ENCODE peak calls at places on chromosomes 11 and 22, in nine cellular contexts. D is cardiac fibroblast, N is AG04450, X is body of pancreas, M is AG10803, W is astrocyte of the spinal cord, B is tibial artery, Z is cardiac muscle cell, F is HL-60. A is an unnamed sample.

GRCh38 chr11:2802389-2803185 is 83.0 kb downstream of the CDKN1C start:
- DNase-seq in B (peak), Z (no peak), N (no peak), F (no peak), D (no peak), W (no peak), X (peak), M (no peak), A (no peak)

GRCh38 chr22:21937041-21937820 is 15.4 kb downstream of the PPM1F start:
- DNase-seq in M (peak), X (peak), Z (no peak), B (peak), F (peak), D (peak), W (no peak), N (no peak), A (no peak)

GRCh38 chr11:26201411-26201810 is 130.5 kb upstream of the ANO3 start:
- DNase-seq in N (peak), M (peak), W (peak), Z (no peak), X (no peak), F (no peak), D (peak), B (no peak), A (no peak)

GRCh38 chr11:13140873-13141655 is 131.9 kb downstream of the RASSF10 start:
- DNase-seq in N (no peak), B (no peak), F (no peak), X (peak), W (peak), Z (no peak), D (no peak), M (no peak), A (no peak)

GRCh38 chr22:31857247-31857646 is 87.1 kb upstream of the YWHAH start:
- DNase-seq in M (no peak), X (peak), F (no peak), W (no peak), N (no peak), B (no peak), D (no peak), Z (peak), A (no peak)

GRCh38 chr22:24578355-24579241 is 14.3 kb downstream of the LRRC75B start:
- DNase-seq in Z (no peak), W (no peak), B (no peak), F (no peak), M (peak), N (no peak), D (no peak), X (no peak), A (no peak)

GRCh38 chr22:32120603-32121002 is 38.5 kb downstream of the C22orf42 start:
- DNase-seq in D (no peak), X (no peak), Z (no peak), B (no peak), N (no peak), W (no peak), F (no peak), M (no peak), A (no peak)

GRCh38 chr11:93477684-93478234 is 65.4 kb downstream of the SMCO4 start:
- DNase-seq in F (no peak), X (no peak), W (peak), N (no peak), B (no peak), M (no peak), Z (no peak), D (no peak), A (peak)

GRCh38 chr11:64987998-64988854 is 8.5 kb downstream of the BATF2 start:
- DNase-seq in Z (no peak), W (no peak), N (no peak), X (no peak), D (no peak), M (no peak), F (no peak), B (no peak), A (no peak)

GRCh38 chr11:134661660-134662059 is 249.6 kb upstream of the B3GAT1 start:
- DNase-seq in N (no peak), M (no peak), F (no peak), W (no peak), Z (no peak), X (no peak), B (peak), D (no peak), A (no peak)

GRCh38 chr22:38872831-38873248 is 824 bp upstream of the CBX6 start:
- DNase-seq in Z (peak), D (no peak), M (peak), B (peak), X (peak), W (peak), F (no peak), N (no peak), A (no peak)

GRCh38 chr22:46626911-46627805 is 7.0 kb downstream of the GRAMD4 start:
- DNase-seq in X (no peak), N (no peak), D (no peak), Z (no peak), M (no peak), B (peak), W (no peak), F (no peak), A (no peak)

GRCh38 chr11:6606471-6607189 is 3.1 kb downstream of the ILK start:
- DNase-seq in N (peak), W (peak), Z (peak), X (peak), F (no peak), D (peak), M (peak), B (peak), A (peak)

GRCh38 chr11:102449651-102450570 is 2.7 kb downstream of the TMEM123 start:
- DNase-seq in F (no peak), W (no peak), Z (no peak), B (no peak), M (no peak), D (no peak), X (no peak), N (no peak), A (no peak)

GRCh38 chr22:33565580-33565995 is 354.7 kb downstream of the LARGE1 start:
- DNase-seq in Z (peak), W (no peak), D (no peak), N (no peak), F (no peak), B (no peak), X (no peak), M (no peak), A (no peak)

GRCh38 chr11:96264364-96264763 is 78.6 kb downstream of the MAML2 start:
- DNase-seq in N (no peak), D (no peak), X (no peak), M (no peak), W (no peak), B (no peak), Z (no peak), F (no peak), A (no peak)

GRCh38 chr11:28526406-28526751 is 418.2 kb downstream of the METTL15 start:
- DNase-seq in D (peak), M (peak), B (no peak), Z (no peak), F (no peak), N (no peak), X (no peak), W (no peak), A (no peak)

GRCh38 chr22:39446239-39446721 is 10.5 kb upstream of the MGAT3 start:
- DNase-seq in X (no peak), B (no peak), W (no peak), F (no peak), Z (no peak), D (no peak), M (no peak), N (no peak), A (no peak)

GRCh38 chr11:17700991-17701390 is 18.4 kb upstream of the MYOD1 start:
- DNase-seq in X (no peak), D (no peak), Z (no peak), M (no peak), N (no peak), F (no peak), B (no peak), W (no peak), A (no peak)

GRCh38 chr11:12876340-12876739 is 132.8 kb upstream of the RASSF10 start:
- DNase-seq in Z (no peak), F (no peak), B (no peak), M (peak), D (no peak), W (no peak), X (no peak), N (no peak), A (no peak)

GRCh38 chr22:46750861-46751260 is 11.6 kb upstream of the TBC1D22A start:
- DNase-seq in M (no peak), D (no peak), F (no peak), W (no peak), B (no peak), X (no peak), Z (no peak), N (no peak), A (no peak)

GRCh38 chr11:77244277-77245014 is 57.0 kb downstream of the GDPD4 start:
- DNase-seq in Z (no peak), X (no peak), D (peak), F (no peak), M (peak), B (no peak), N (no peak), W (peak), A (peak)

GRCh38 chr11:11982975-11983374 is 25.5 kb downstream of the DKK3 start:
- DNase-seq in N (no peak), B (no peak), M (peak), D (peak), F (no peak), X (no peak), Z (no peak), W (peak), A (no peak)

GRCh38 chr22:46054091-46054877 is 77.3 kb upstream of the WNT7B start:
- DNase-seq in F (no peak), D (peak), W (peak), X (peak), N (no peak), M (peak), B (peak), Z (no peak), A (no peak)

GRCh38 chr11:79439430-79439892 is 1.4 kb downstream of the TENM4 start:
- DNase-seq in M (peak), D (peak), W (peak), F (no peak), N (no peak), B (peak), Z (no peak), X (no peak), A (no peak)

GRCh38 chr22:41078975-41079374 is 13.4 kb upstream of the EP300 start:
- DNase-seq in B (peak), M (no peak), Z (no peak), W (no peak), N (no peak), D (no peak), F (no peak), X (no peak), A (no peak)

GRCh38 chr11:9625728-9626127 is 38.1 kb upstream of the SWAP70 start:
- DNase-seq in B (no peak), X (no peak), F (no peak), N (no peak), W (no peak), M (no peak), D (no peak), Z (no peak), A (no peak)

GRCh38 chr11:124194283-124194682 is 11.1 kb downstream of the OR10D3 start:
- DNase-seq in N (no peak), M (no peak), W (no peak), X (no peak), B (no peak), F (no peak), Z (no peak), D (no peak), A (no peak)
- TF ChIP-seq CTCF in N (no peak), M (no peak), W (no peak), X (no peak), B (no peak), F (no peak), Z (no peak), D (no peak), A (no peak)

GRCh38 chr22:29314537-29315285 is 786 bp downstream of the RASL10A start:
- DNase-seq in W (no peak), F (no peak), B (peak), X (no peak), D (no peak), M (no peak), Z (no peak), N (no peak), A (no peak)
- H3K4me3 ChIP-seq in W (peak), F (no peak), B (peak), X (no peak), D (no peak), M (no peak), Z (peak), N (no peak), A (peak)

GRCh38 chr22:48301421-48301820 is 1526.3 kb downstream of the BRD1 start:
- DNase-seq in X (no peak), D (no peak), M (no peak), W (no peak), B (no peak), F (no peak), N (no peak), Z (no peak), A (no peak)

GRCh38 chr22:48305726-48306235 is 1521.9 kb downstream of the BRD1 start:
- DNase-seq in X (no peak), B (no peak), W (no peak), D (no peak), F (no peak), N (no peak), M (no peak), Z (no peak), A (no peak)

GRCh38 chr22:48301908-48302307 is 1525.8 kb downstream of the BRD1 start:
- DNase-seq in F (no peak), N (no peak), W (no peak), M (no peak), B (no peak), D (no peak), X (no peak), Z (no peak), A (no peak)

GRCh38 chr22:48302657-48303359 is 1524.9 kb downstream of the BRD1 start:
- DNase-seq in Z (no peak), D (no peak), M (no peak), W (no peak), B (no peak), F (no peak), N (no peak), X (no peak), A (no peak)

DNA sequence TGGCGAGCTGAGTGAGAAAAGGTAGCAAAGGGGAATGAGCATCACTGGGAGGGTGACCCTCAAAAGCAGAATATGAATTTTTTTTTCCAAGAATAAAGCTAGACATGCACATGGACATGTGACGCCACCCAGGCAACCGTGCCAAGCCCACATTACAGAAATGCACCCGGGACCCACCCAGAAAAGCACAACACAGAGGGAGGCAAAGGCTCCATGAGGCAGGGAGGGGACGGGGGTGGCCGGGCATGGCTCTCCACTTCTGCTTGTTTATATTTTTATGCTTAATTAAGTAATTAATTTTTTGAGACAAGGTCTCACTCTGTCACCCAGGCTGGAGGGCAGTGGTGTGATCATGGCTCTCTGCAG is 1524.3 kb downstream of the BRD1 start:
- DNase-seq in B (no peak), F (no peak), D (no peak), M (no peak), N (no peak), W (no peak), X (no peak), Z (no peak), A (no peak)
- TF ChIP-seq CTCF in B (no peak), F (no peak), D (no peak), M (no peak), N (no peak), W (no peak), X (no peak), Z (no peak), A (no peak)

GRCh38 chr11:85949798-85950197 is 94.6 kb downstream of the CCDC83 start:
- DNase-seq in N (no peak), M (no peak), X (no peak), B (no peak), F (no peak), D (no peak), Z (no peak), W (no peak), A (no peak)
- H3K4me3 ChIP-seq in N (no peak), M (no peak), X (no peak), B (no peak), F (no peak), D (no peak), Z (no peak), W (no peak), A (no peak)

GRCh38 chr11:61052182-61052972 is 49.9 kb upstream of the CD5 start:
- DNase-seq in X (no peak), B (no peak), W (no peak), M (no peak), N (no peak), Z (no peak), F (no peak), D (no peak), A (no peak)

GRCh38 chr11:61049066-61049382 is 53.3 kb upstream of the CD5 start:
- DNase-seq in F (no peak), B (no peak), N (no peak), X (no peak), Z (no peak), W (no peak), D (no peak), M (no peak), A (no peak)

GRCh38 chr11:61045271-61045670 is 57.0 kb upstream of the CD5 start:
- DNase-seq in F (no peak), M (no peak), D (no peak), N (no peak), B (no peak), W (no peak), Z (no peak), X (no peak), A (no peak)

GRCh38 chr11:61049854-61050253 is 52.4 kb upstream of the CD5 start:
- DNase-seq in D (no peak), Z (no peak), N (no peak), F (no peak), B (peak), M (no peak), W (no peak), X (no peak), A (no peak)

GRCh38 chr11:61048368-61049065 is 53.8 kb upstream of the CD5 start:
- DNase-seq in X (no peak), M (no peak), D (no peak), Z (no peak), N (no peak), B (no peak), W (no peak), F (no peak), A (no peak)
- TF ChIP-seq CTCF in X (no peak), M (no peak), D (no peak), Z (no peak), N (no peak), B (no peak), W (no peak), F (no peak), A (no peak)

A was measured in astrocyte of the cerebellum.